ENCODE peak calls at places on chromosomes 4 and X, in four cellular contexts. One of them, this sample, is unnamed.

GRCh38 chr4:185534850-185535761 is at the start of gene PDLIM3:
- DNase-seq in HTR-8/SVneo: peak
- DNase-seq in transverse colon: peak
- DNase-seq in MM.1S: peak
- DNase-seq in this sample: no peak

GRCh38 chrX:152926923-152927322 is 29.1 kb downstream of the ZNF185 start:
- DNase-seq in HTR-8/SVneo: no peak
- DNase-seq in transverse colon: no peak
- DNase-seq in MM.1S: no peak
- DNase-seq in this sample: no peak

GRCh38 chr4:145298885-145299284 is 118.5 kb upstream of the OTUD4 start:
- DNase-seq in HTR-8/SVneo: no peak
- DNase-seq in transverse colon: peak
- DNase-seq in MM.1S: peak
- DNase-seq in this sample: no peak

GRCh38 chr4:26859762-26860156 is 882 bp upstream of the STIM2 start:
- DNase-seq in HTR-8/SVneo: no peak
- DNase-seq in transverse colon: no peak
- DNase-seq in MM.1S: no peak
- DNase-seq in this sample: no peak

GRCh38 chr4:123832173-123833026 is 435.8 kb downstream of the SPRY1 start:
- DNase-seq in HTR-8/SVneo: peak
- DNase-seq in transverse colon: peak
- DNase-seq in MM.1S: no peak
- DNase-seq in this sample: peak

GRCh38 chr4:111530446-111530845 is 614.8 kb upstream of the FAM241A start:
- DNase-seq in HTR-8/SVneo: no peak
- DNase-seq in transverse colon: no peak
- DNase-seq in MM.1S: no peak
- DNase-seq in this sample: no peak

GRCh38 chr4:176478076-176478475 is 158.3 kb downstream of the SPCS3 start:
- DNase-seq in HTR-8/SVneo: no peak
- DNase-seq in transverse colon: no peak
- DNase-seq in MM.1S: no peak
- DNase-seq in this sample: no peak

GRCh38 chr4:118774989-118775388 is 60.9 kb downstream of the SEC24D start:
- DNase-seq in HTR-8/SVneo: no peak
- DNase-seq in transverse colon: no peak
- DNase-seq in MM.1S: no peak
- DNase-seq in this sample: no peak

GRCh38 chr4:84952004-84952403 is 14.5 kb downstream of the WDFY3 start:
- DNase-seq in HTR-8/SVneo: peak
- DNase-seq in transverse colon: no peak
- DNase-seq in MM.1S: no peak
- DNase-seq in this sample: no peak

GRCh38 chr4:182478475-182478874 is 235.3 kb downstream of the TENM3 start:
- DNase-seq in HTR-8/SVneo: peak
- DNase-seq in transverse colon: no peak
- DNase-seq in MM.1S: peak
- DNase-seq in this sample: peak

GRCh38 chrX:24372021-24372763 is 11.8 kb downstream of the SUPT20HL1 start:
- DNase-seq in HTR-8/SVneo: no peak
- DNase-seq in transverse colon: no peak
- DNase-seq in MM.1S: no peak
- DNase-seq in this sample: no peak

GRCh38 chrX:39398973-39399268 is 597.7 kb downstream of the MID1IP1 start:
- DNase-seq in HTR-8/SVneo: no peak
- DNase-seq in transverse colon: no peak
- DNase-seq in MM.1S: no peak
- DNase-seq in this sample: no peak

GRCh38 chr4:15898902-15899301 is 39.6 kb downstream of the FGFBP1 start:
- DNase-seq in HTR-8/SVneo: no peak
- DNase-seq in transverse colon: no peak
- DNase-seq in MM.1S: no peak
- DNase-seq in this sample: no peak

GRCh38 chrX:115459883-115460564 is 101.0 kb upstream of the PLS3 start:
- DNase-seq in HTR-8/SVneo: no peak
- DNase-seq in transverse colon: no peak
- DNase-seq in MM.1S: no peak
- DNase-seq in this sample: no peak